ENCODE peak calls at places on chromosomes 11 and 22, in seven cellular contexts. A, I, O, S, H, P and D are unnamed samples. For H3K9me3, H3K36me3 and H3K4me1, the result is how much of the 10 kb centered on the place peaks cover.

GRCh38 chr11:131668867-131669780 is 298.7 kb downstream of the NTM start:
- DNase-seq in A (no peak), H (peak), I (peak), S (peak), P (peak), O (peak), D (no peak)

GRCh38 chr11:325796-326591 is 5.3 kb upstream of the IFITM3 start:
- DNase-seq in O (no peak), I (no peak), P (no peak), S (peak), H (no peak), A (no peak), D (no peak)

GRCh38 chr22:50583294-50583865 is 731 bp upstream of the CHKB start:
- DNase-seq in S (no peak), O (no peak), A (no peak), P (no peak), I (no peak), H (no peak), D (no peak)

GRCh38 chr11:121869478-121869877 is 246.5 kb downstream of the BLID start:
- DNase-seq in I (no peak), O (no peak), S (no peak), H (no peak), A (no peak), P (no peak), D (no peak)

GRCh38 chr11:129273944-129274343 is 81.8 kb upstream of the ARHGAP32 start:
- DNase-seq in H (no peak), O (no peak), P (no peak), A (no peak), I (no peak), S (no peak), D (no peak)

GRCh38 chr11:2921742-2922493 is 7.3 kb downstream of the PHLDA2 start:
- DNase-seq in O (no peak), S (no peak), P (no peak), A (no peak), I (no peak), H (no peak), D (no peak)

GRCh38 chr22:19984201-19984753 is 32.3 kb downstream of the ARVCF start:
- DNase-seq in P (peak), S (no peak), I (peak), A (peak), H (peak), O (peak), D (no peak)

GRCh38 chr11:2662430-2663299 is 37.1 kb downstream of the KCNQ1OT1 start:
- DNase-seq in O (no peak), S (peak), I (no peak), P (no peak), A (no peak), H (peak), D (no peak)

GRCh38 chr22:39176673-39177455 is 24.4 kb upstream of the CBX7 start:
- DNase-seq in I (no peak), H (no peak), A (no peak), O (no peak), P (no peak), S (no peak), D (no peak)

GRCh38 chr11:22742149-22742548 is 75.7 kb downstream of the GAS2 start:
- DNase-seq in O (no peak), I (no peak), A (no peak), P (no peak), S (no peak), H (no peak), D (no peak)

GRCh38 chr22:17943533-17944204 is 80.7 kb downstream of the MICAL3 start:
- DNase-seq in O (no peak), P (no peak), S (no peak), A (no peak), H (no peak), I (no peak), D (no peak)

GRCh38 chr11:117010808-117011540 is 87.3 kb downstream of the SIK3 start:
- DNase-seq in A (peak), O (no peak), I (peak), S (no peak), P (no peak), H (peak), D (no peak)

GRCh38 chr11:61315260-61315659 is 17.6 kb downstream of the DDB1 start:
- DNase-seq in I (no peak), H (no peak), P (no peak), O (no peak), S (no peak), A (no peak), D (no peak)

GRCh38 chr22:17562906-17563870 is at the start of gene SLC25A18:
- DNase-seq in P (peak), S (peak), H (no peak), A (peak), O (no peak), I (no peak), D (no peak)

GRCh38 chr11:119664063-119664572 is 64.9 kb downstream of the NECTIN1 start:
- DNase-seq in A (no peak), I (peak), S (no peak), H (no peak), O (no peak), P (no peak), D (no peak)

GRCh38 chr22:44311855-44312170 is 938 bp downstream of the SHISAL1 start:
- DNase-seq in A (peak), I (peak), S (no peak), O (no peak), P (no peak), H (peak), D (no peak)

GRCh38 chr11:33214187-33214586 is 43.0 kb upstream of the HIPK3 start:
- DNase-seq in P (no peak), O (no peak), H (no peak), S (no peak), I (no peak), A (peak), D (no peak)

GRCh38 chr11:73380321-73380720 is 4.1 kb downstream of the RELT start:
- DNase-seq in A (no peak), P (no peak), O (no peak), H (no peak), I (no peak), S (no peak), D (no peak)

GRCh38 chr11:132024587-132025295 is 654.3 kb downstream of the NTM start:
- DNase-seq in S (no peak), I (peak), O (no peak), A (peak), H (peak), P (no peak), D (no peak)

GRCh38 chr11:39724404-39724803 is 1735.0 kb downstream of the LRRC4C start:
- DNase-seq in I (no peak), A (no peak), S (no peak), O (no peak), H (no peak), P (no peak), D (no peak)
- H3K9me3 ChIP-seq in I (under half), A (under half), S (under half), O (under half), H (under half), P (under half), D (under half)

DNA sequence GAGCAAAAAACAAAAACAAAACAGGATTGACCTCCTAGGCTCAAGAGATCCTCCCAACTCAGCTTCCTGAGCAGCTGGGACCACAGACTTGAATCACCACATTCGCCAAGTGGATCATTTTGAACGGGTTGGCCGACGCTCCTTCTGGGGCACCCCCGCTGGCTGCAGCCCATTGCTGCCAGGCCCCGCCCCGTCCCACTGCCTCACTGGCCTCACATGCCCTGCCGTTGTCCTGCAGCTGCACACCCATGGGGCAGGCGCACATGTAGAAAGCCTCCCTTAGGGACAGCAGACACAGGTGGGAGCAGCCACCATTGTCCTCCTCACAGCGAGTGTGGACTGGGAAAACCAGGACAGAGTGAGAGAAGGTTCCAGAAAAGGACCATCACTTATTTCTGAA is 154.5 kb downstream of the CRYBB2 start:
- DNase-seq in A (no peak), H (no peak), O (no peak), P (no peak), I (no peak), S (no peak), D (no peak)
- H3K36me3 ChIP-seq in A (under half), H (under half), O (under half), P (under half), I (under half), S (under half), D (under half)

GRCh38 chr22:25835348-25835747 is 93.4 kb downstream of the MYO18B start:
- DNase-seq in H (no peak), A (no peak), I (no peak), O (no peak), S (no peak), P (no peak), D (no peak)

GRCh38 chr22:25839755-25840154 is 97.8 kb downstream of the MYO18B start:
- DNase-seq in O (no peak), A (no peak), S (no peak), H (no peak), I (no peak), P (no peak), D (no peak)

GRCh38 chr22:25840162-25840561 is 98.2 kb downstream of the MYO18B start:
- DNase-seq in A (no peak), I (no peak), S (no peak), H (no peak), O (no peak), P (no peak), D (no peak)

GRCh38 chr22:25838960-25839741 is 97.2 kb downstream of the MYO18B start:
- DNase-seq in P (no peak), I (no peak), A (no peak), H (no peak), S (no peak), O (no peak), D (no peak)

DNA sequence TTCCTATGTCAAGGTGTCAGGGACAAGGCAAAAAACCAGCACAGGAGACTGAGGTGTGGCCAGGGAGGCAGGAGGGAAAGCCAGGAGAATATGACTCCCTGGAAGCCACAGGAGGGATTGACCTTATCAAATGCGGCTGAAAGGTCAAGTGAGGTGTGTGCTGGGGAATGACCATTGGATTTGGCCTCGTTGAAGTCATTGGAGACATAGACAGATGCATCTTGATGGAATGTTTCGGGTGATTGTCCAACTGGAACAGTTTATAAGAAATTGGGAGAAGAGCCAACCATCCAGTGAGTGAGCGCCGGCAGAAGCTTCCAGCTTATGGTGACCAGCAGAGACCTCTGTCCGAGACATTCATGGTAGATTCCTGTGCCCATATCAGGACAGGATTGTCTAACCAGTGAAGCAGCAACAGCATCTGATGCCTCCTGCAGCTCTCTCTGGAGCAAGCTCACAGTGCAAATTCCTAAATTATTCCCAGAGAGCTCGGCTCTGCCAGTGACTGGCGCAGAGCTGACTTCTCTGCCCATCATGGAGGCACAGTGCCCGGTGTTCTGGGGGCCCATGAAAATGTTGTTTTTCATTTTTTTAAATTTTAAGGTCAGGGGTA is 95.4 kb downstream of the MYO18B start:
- DNase-seq in O (no peak), A (no peak), P (no peak), H (no peak), I (no peak), S (no peak), D (no peak)
- H3K4me1 ChIP-seq in O (under half), A (under half), P (under half), H (under half), I (under half), S (under half), D (under half)

DNA sequence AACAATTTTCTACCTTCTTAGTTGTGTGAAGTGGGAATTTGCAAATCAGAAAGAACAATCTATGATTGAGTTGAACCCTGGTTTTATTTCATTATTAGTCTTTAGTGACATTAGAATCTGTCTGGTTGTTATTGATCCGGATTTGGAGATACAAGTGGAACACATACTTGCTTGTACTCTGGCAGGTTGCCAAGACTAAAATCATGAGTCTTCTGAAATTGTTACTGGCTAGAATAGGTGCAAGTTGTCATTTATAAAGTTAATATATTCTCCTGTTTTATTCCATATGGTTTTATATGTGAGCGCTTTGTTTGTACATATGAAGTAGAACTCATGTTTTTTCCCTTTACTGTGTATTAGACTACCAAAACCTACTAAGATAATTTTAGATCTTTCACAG is 23.0 kb downstream of the CCDC15 start:
- DNase-seq in I (no peak), A (no peak), O (no peak), P (no peak), H (peak), S (no peak), D (no peak)
- H3K9me3 ChIP-seq in I (under half), A (under half), O (under half), P (under half), H (under half), S (under half), D (under half)

GRCh38 chr22:30333707-30334087 is 7.0 kb upstream of the TBC1D10A start:
- DNase-seq in S (no peak), P (no peak), H (no peak), O (no peak), A (no peak), I (no peak), D (no peak)

GRCh38 chr22:30332994-30333706 is 6.4 kb upstream of the TBC1D10A start:
- DNase-seq in H (no peak), S (no peak), I (no peak), O (no peak), A (no peak), P (no peak), D (no peak)

GRCh38 chr22:30335236-30335635 is 8.5 kb upstream of the TBC1D10A start:
- DNase-seq in H (no peak), I (no peak), A (no peak), S (no peak), O (no peak), P (no peak), D (no peak)

GRCh38 chr22:30332551-30332950 is 5.8 kb upstream of the TBC1D10A start:
- DNase-seq in I (no peak), A (no peak), H (no peak), P (no peak), S (no peak), O (no peak), D (no peak)

DNA sequence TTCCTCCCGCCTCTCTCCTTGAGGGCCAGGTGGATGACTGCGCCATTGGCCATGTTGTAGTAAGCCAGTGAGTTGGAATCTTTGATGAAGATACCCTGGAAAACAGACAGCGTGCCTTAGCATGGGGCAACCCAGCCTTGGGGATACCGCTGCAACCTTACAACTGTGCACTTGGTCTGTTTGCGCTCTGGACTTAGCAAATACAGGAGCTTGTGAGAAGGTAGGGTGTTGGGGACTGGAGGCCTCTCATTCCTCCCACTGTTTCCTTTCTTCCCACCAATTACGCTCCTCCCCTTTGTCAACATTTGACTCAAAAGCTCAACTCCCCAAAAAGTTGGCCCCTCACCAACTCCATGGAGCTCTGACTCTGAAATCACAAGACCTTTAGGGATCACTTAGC is 7.9 kb upstream of the TBC1D10A start:
- DNase-seq in S (no peak), I (no peak), H (no peak), A (no peak), O (no peak), P (no peak), D (no peak)
- H3K36me3 ChIP-seq in S (half or more), I (half or more), H (half or more), A (under half), O (half or more), P (half or more), D (half or more)

DNA sequence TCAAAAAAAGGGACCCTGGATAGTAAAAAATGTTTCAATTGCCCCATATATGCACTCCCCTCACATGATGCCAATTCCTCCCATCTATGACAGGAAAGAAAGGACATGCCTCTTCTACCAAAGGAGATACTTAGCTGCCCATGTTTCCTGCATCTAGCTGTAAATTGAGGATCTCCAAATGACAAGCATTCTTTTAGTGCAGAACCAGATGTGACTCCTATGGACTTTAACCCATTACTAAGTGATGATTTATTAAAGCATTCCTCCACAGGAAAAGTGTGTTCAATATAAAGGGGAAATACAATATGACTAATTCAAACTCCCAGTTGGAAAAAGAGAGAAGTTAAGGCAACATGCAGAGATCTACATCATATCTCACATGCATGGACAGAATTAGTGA is 221.3 kb downstream of the FAM76B start:
- DNase-seq in A (no peak), S (no peak), H (no peak), O (no peak), I (no peak), P (no peak), D (no peak)
- H3K4me1 ChIP-seq in A (under half), S (under half), H (under half), O (under half), I (under half), P (under half), D (under half)